ENCODE peak calls at places on chromosomes 13 and 19, in eight cellular contexts. One of them, this sample, is unnamed.

GRCh38 chr19:46198756-46199155 is 30.8 kb upstream of the IGFL1 start:
- DNase-seq in NCI-H69: no peak
- DNase-seq in T-helper 22 cell: no peak
- DNase-seq in progenitor cell of endocrine pancreas: no peak
- DNase-seq in posterior cingulate gyrus: no peak
- DNase-seq in activated CD8-positive, alpha-beta memory T cell treated with anti-CD3 and anti-CD28 coated beads for 4 hours: no peak
- DNase-seq in activated T-cell treated with anti-CD3 and anti-CD28 coated beads for 1 hour: no peak
- DNase-seq in effector memory CD4-positive, alpha-beta T cell: no peak
- DNase-seq in this sample: no peak

GRCh38 chr19:7459773-7460172 is 29.1 kb downstream of the PEX11G start:
- DNase-seq in T-helper 22 cell: no peak
- DNase-seq in activated T-cell treated with anti-CD3 and anti-CD28 coated beads for 1 hour: no peak
- DNase-seq in activated CD8-positive, alpha-beta memory T cell treated with anti-CD3 and anti-CD28 coated beads for 4 hours: no peak
- DNase-seq in effector memory CD4-positive, alpha-beta T cell: no peak
- DNase-seq in NCI-H69: no peak
- DNase-seq in progenitor cell of endocrine pancreas: no peak
- DNase-seq in posterior cingulate gyrus: no peak
- DNase-seq in this sample: no peak

GRCh38 chr19:52464798-52465470 is 11.6 kb downstream of the ZNF578 start:
- DNase-seq in activated CD8-positive, alpha-beta memory T cell treated with anti-CD3 and anti-CD28 coated beads for 4 hours: no peak
- DNase-seq in posterior cingulate gyrus: no peak
- DNase-seq in T-helper 22 cell: no peak
- DNase-seq in NCI-H69: peak
- DNase-seq in effector memory CD4-positive, alpha-beta T cell: no peak
- DNase-seq in activated T-cell treated with anti-CD3 and anti-CD28 coated beads for 1 hour: no peak
- DNase-seq in progenitor cell of endocrine pancreas: no peak
- DNase-seq in this sample: no peak

GRCh38 chr13:109584844-109585361 is 201.5 kb downstream of the IRS2 start:
- DNase-seq in effector memory CD4-positive, alpha-beta T cell: no peak
- DNase-seq in activated T-cell treated with anti-CD3 and anti-CD28 coated beads for 1 hour: no peak
- DNase-seq in posterior cingulate gyrus: no peak
- DNase-seq in progenitor cell of endocrine pancreas: no peak
- DNase-seq in T-helper 22 cell: no peak
- DNase-seq in NCI-H69: no peak
- DNase-seq in activated CD8-positive, alpha-beta memory T cell treated with anti-CD3 and anti-CD28 coated beads for 4 hours: no peak
- DNase-seq in this sample: no peak

GRCh38 chr19:32837531-32837930 is 32.0 kb downstream of the SLC7A9 start:
- DNase-seq in activated T-cell treated with anti-CD3 and anti-CD28 coated beads for 1 hour: no peak
- DNase-seq in NCI-H69: no peak
- DNase-seq in T-helper 22 cell: no peak
- DNase-seq in posterior cingulate gyrus: no peak
- DNase-seq in progenitor cell of endocrine pancreas: no peak
- DNase-seq in activated CD8-positive, alpha-beta memory T cell treated with anti-CD3 and anti-CD28 coated beads for 4 hours: no peak
- DNase-seq in effector memory CD4-positive, alpha-beta T cell: no peak
- DNase-seq in this sample: no peak

GRCh38 chr19:1901940-1902404 is 3.2 kb upstream of the ADAT3 start:
- DNase-seq in T-helper 22 cell: no peak
- DNase-seq in progenitor cell of endocrine pancreas: no peak
- DNase-seq in effector memory CD4-positive, alpha-beta T cell: no peak
- DNase-seq in NCI-H69: no peak
- DNase-seq in activated CD8-positive, alpha-beta memory T cell treated with anti-CD3 and anti-CD28 coated beads for 4 hours: no peak
- DNase-seq in posterior cingulate gyrus: no peak
- DNase-seq in activated T-cell treated with anti-CD3 and anti-CD28 coated beads for 1 hour: no peak
- DNase-seq in this sample: peak

GRCh38 chr19:5313307-5313706 is 27.3 kb downstream of the PTPRS start:
- DNase-seq in activated CD8-positive, alpha-beta memory T cell treated with anti-CD3 and anti-CD28 coated beads for 4 hours: no peak
- DNase-seq in T-helper 22 cell: no peak
- DNase-seq in NCI-H69: peak
- DNase-seq in progenitor cell of endocrine pancreas: no peak
- DNase-seq in effector memory CD4-positive, alpha-beta T cell: no peak
- DNase-seq in posterior cingulate gyrus: no peak
- DNase-seq in activated T-cell treated with anti-CD3 and anti-CD28 coated beads for 1 hour: no peak
- DNase-seq in this sample: no peak

GRCh38 chr13:63497601-63498000 is 2082.0 kb upstream of the PCDH20 start:
- DNase-seq in activated T-cell treated with anti-CD3 and anti-CD28 coated beads for 1 hour: no peak
- DNase-seq in NCI-H69: no peak
- DNase-seq in progenitor cell of endocrine pancreas: no peak
- DNase-seq in posterior cingulate gyrus: no peak
- DNase-seq in activated CD8-positive, alpha-beta memory T cell treated with anti-CD3 and anti-CD28 coated beads for 4 hours: no peak
- DNase-seq in effector memory CD4-positive, alpha-beta T cell: no peak
- DNase-seq in T-helper 22 cell: no peak
- DNase-seq in this sample: no peak

GRCh38 chr19:14565765-14566711 is 5.8 kb downstream of the NDUFB7 start:
- DNase-seq in activated T-cell treated with anti-CD3 and anti-CD28 coated beads for 1 hour: no peak
- DNase-seq in T-helper 22 cell: no peak
- DNase-seq in effector memory CD4-positive, alpha-beta T cell: no peak
- DNase-seq in posterior cingulate gyrus: no peak
- DNase-seq in activated CD8-positive, alpha-beta memory T cell treated with anti-CD3 and anti-CD28 coated beads for 4 hours: no peak
- DNase-seq in progenitor cell of endocrine pancreas: no peak
- DNase-seq in NCI-H69: no peak
- DNase-seq in this sample: no peak

GRCh38 chr13:113785051-113786010 is 26.3 kb downstream of the TMEM255B start:
- DNase-seq in posterior cingulate gyrus: peak
- DNase-seq in effector memory CD4-positive, alpha-beta T cell: no peak
- DNase-seq in progenitor cell of endocrine pancreas: no peak
- DNase-seq in activated T-cell treated with anti-CD3 and anti-CD28 coated beads for 1 hour: no peak
- DNase-seq in NCI-H69: peak
- DNase-seq in T-helper 22 cell: no peak
- DNase-seq in activated CD8-positive, alpha-beta memory T cell treated with anti-CD3 and anti-CD28 coated beads for 4 hours: no peak
- DNase-seq in this sample: no peak

GRCh38 chr19:7947939-7948338 is 4.5 kb upstream of the TIMM44 start:
- DNase-seq in NCI-H69: no peak
- DNase-seq in progenitor cell of endocrine pancreas: no peak
- DNase-seq in posterior cingulate gyrus: peak
- DNase-seq in activated CD8-positive, alpha-beta memory T cell treated with anti-CD3 and anti-CD28 coated beads for 4 hours: no peak
- DNase-seq in T-helper 22 cell: no peak
- DNase-seq in effector memory CD4-positive, alpha-beta T cell: no peak
- DNase-seq in activated T-cell treated with anti-CD3 and anti-CD28 coated beads for 1 hour: no peak
- DNase-seq in this sample: no peak

GRCh38 chr13:21668665-21669599 is 1.9 kb upstream of the FGF9 start:
- DNase-seq in activated T-cell treated with anti-CD3 and anti-CD28 coated beads for 1 hour: peak
- DNase-seq in activated CD8-positive, alpha-beta memory T cell treated with anti-CD3 and anti-CD28 coated beads for 4 hours: no peak
- DNase-seq in effector memory CD4-positive, alpha-beta T cell: peak
- DNase-seq in posterior cingulate gyrus: no peak
- DNase-seq in NCI-H69: peak
- DNase-seq in T-helper 22 cell: peak
- DNase-seq in progenitor cell of endocrine pancreas: peak
- DNase-seq in this sample: no peak

GRCh38 chr13:76965759-76966421 is 17.6 kb downstream of the ACOD1 start:
- DNase-seq in effector memory CD4-positive, alpha-beta T cell: no peak
- DNase-seq in activated T-cell treated with anti-CD3 and anti-CD28 coated beads for 1 hour: no peak
- DNase-seq in posterior cingulate gyrus: no peak
- DNase-seq in T-helper 22 cell: no peak
- DNase-seq in activated CD8-positive, alpha-beta memory T cell treated with anti-CD3 and anti-CD28 coated beads for 4 hours: no peak
- DNase-seq in progenitor cell of endocrine pancreas: no peak
- DNase-seq in NCI-H69: peak
- DNase-seq in this sample: peak

GRCh38 chr13:87942204-87942603 is 271.0 kb downstream of the SLITRK5 start:
- DNase-seq in progenitor cell of endocrine pancreas: no peak
- DNase-seq in activated CD8-positive, alpha-beta memory T cell treated with anti-CD3 and anti-CD28 coated beads for 4 hours: no peak
- DNase-seq in NCI-H69: no peak
- DNase-seq in T-helper 22 cell: no peak
- DNase-seq in posterior cingulate gyrus: no peak
- DNase-seq in effector memory CD4-positive, alpha-beta T cell: no peak
- DNase-seq in activated T-cell treated with anti-CD3 and anti-CD28 coated beads for 1 hour: no peak
- DNase-seq in this sample: no peak

GRCh38 chr19:58196911-58197616 is 14.2 kb downstream of the ZNF274 start:
- DNase-seq in activated T-cell treated with anti-CD3 and anti-CD28 coated beads for 1 hour: no peak
- DNase-seq in activated CD8-positive, alpha-beta memory T cell treated with anti-CD3 and anti-CD28 coated beads for 4 hours: no peak
- DNase-seq in posterior cingulate gyrus: no peak
- DNase-seq in T-helper 22 cell: no peak
- DNase-seq in NCI-H69: no peak
- DNase-seq in progenitor cell of endocrine pancreas: no peak
- DNase-seq in effector memory CD4-positive, alpha-beta T cell: no peak
- DNase-seq in this sample: no peak